ENCODE peak calls at places on chromosomes 11 and 22, in six cellular contexts. M, N, D, S, P and H are unnamed samples.

GRCh38 chr11:87120937-87121336 is 83.2 kb downstream of the TMEM135 start:
- DNase-seq in D (no peak), M (no peak), S (no peak), N (no peak), P (no peak), H (no peak)

GRCh38 chr11:63567044-63567840 is 4.1 kb upstream of the PLAAT2 start:
- DNase-seq in M (peak), D (peak), P (peak), N (peak), S (peak), H (no peak)

GRCh38 chr22:19043111-19044085 is 78.8 kb downstream of the DGCR2 start:
- DNase-seq in P (no peak), S (no peak), N (no peak), D (no peak), M (no peak), H (no peak)

GRCh38 chr22:49199224-49199623 is 628.4 kb downstream of the BRD1 start:
- DNase-seq in N (no peak), M (no peak), P (no peak), D (no peak), S (no peak), H (no peak)

GRCh38 chr22:50198624-50199017 is 2.2 kb upstream of the SELENOO start:
- DNase-seq in P (no peak), D (no peak), M (no peak), S (no peak), N (no peak), H (no peak)

GRCh38 chr11:65920035-65920802 is 993 bp downstream of the DRAP1 start:
- DNase-seq in M (no peak), S (no peak), N (no peak), D (peak), P (no peak), H (no peak)

GRCh38 chr22:20139391-20140106 is 7.9 kb downstream of the ZDHHC8 start:
- DNase-seq in P (no peak), D (no peak), N (no peak), S (no peak), M (no peak), H (no peak)

GRCh38 chr11:40388097-40388818 is 1071.2 kb downstream of the LRRC4C start:
- DNase-seq in D (peak), M (no peak), S (no peak), P (peak), N (no peak), H (no peak)

GRCh38 chr11:106276859-106277436 is 199.5 kb downstream of the AASDHPPT start:
- DNase-seq in M (no peak), P (peak), D (peak), N (no peak), S (no peak), H (no peak)

GRCh38 chr11:35214792-35215193 is 75.8 kb downstream of the CD44 start:
- DNase-seq in S (peak), N (no peak), P (peak), M (peak), D (peak), H (no peak)